ENCODE peak calls at places on chromosomes 12 and 14, in nine cellular contexts. Y is heart right ventricle, B is B cell, S is epithelial cell of esophagus, C is WERI-Rb-1, V is left ventricle myocardium inferior, K is fibroblast of lung, D is GM13977, U is GM23338. W is an unnamed sample.

GRCh38 chr14:23577004-23577681 is 1.4 kb downstream of the JPH4 start:
- DNase-seq in Y (no peak), B (peak), S (no peak), C (no peak), V (no peak), K (no peak), D (peak), U (peak), W (no peak)

GRCh38 chr14:73372529-73372928 is 85.8 kb downstream of the NUMB start:
- DNase-seq in Y (no peak), B (no peak), S (no peak), C (no peak), V (no peak), K (no peak), D (no peak), U (no peak), W (no peak)

GRCh38 chr12:130711751-130712150 is 4.3 kb downstream of the RIMBP2 start:
- DNase-seq in Y (no peak), B (no peak), S (no peak), C (no peak), V (no peak), K (no peak), D (no peak), U (no peak), W (no peak)

GRCh38 chr12:9897524-9897923 is 16.2 kb downstream of the KLRF2 start:
- DNase-seq in Y (no peak), B (no peak), S (peak), C (no peak), V (no peak), K (no peak), D (no peak), U (no peak), W (no peak)

GRCh38 chr12:32881107-32881506 is 15.5 kb downstream of the PKP2 start:
- DNase-seq in Y (peak), B (no peak), S (no peak), C (no peak), V (no peak), K (no peak), D (no peak), U (no peak), W (no peak)

GRCh38 chr14:61260939-61261776 is 20.0 kb downstream of the TMEM30B start:
- DNase-seq in Y (no peak), B (no peak), S (peak), C (no peak), V (no peak), K (peak), D (no peak), U (no peak), W (no peak)

GRCh38 chr12:69648476-69648875 is 37.8 kb upstream of the LRRC10 start:
- DNase-seq in Y (no peak), B (no peak), S (peak), C (no peak), V (no peak), K (peak), D (no peak), U (no peak), W (no peak)

GRCh38 chr12:102016472-102016871 is 45.3 kb downstream of the WASHC3 start:
- DNase-seq in Y (no peak), B (no peak), S (peak), C (no peak), V (no peak), K (no peak), D (no peak), U (no peak), W (no peak)

GRCh38 chr12:128531153-128531552 is 264.2 kb downstream of the TMEM132C start:
- DNase-seq in Y (no peak), B (no peak), S (no peak), C (peak), V (no peak), K (no peak), D (no peak), U (no peak), W (no peak)

GRCh38 chr12:53174881-53175491 is 5.5 kb upstream of the ZNF740 start:
- DNase-seq in Y (no peak), B (no peak), S (peak), C (no peak), V (no peak), K (peak), D (no peak), U (peak), W (no peak)

GRCh38 chr12:85310025-85310424 is 30.0 kb downstream of the ALX1 start:
- DNase-seq in Y (no peak), B (no peak), S (no peak), C (peak), V (no peak), K (no peak), D (no peak), U (no peak), W (no peak)

GRCh38 chr12:63764481-63764880 is 15.2 kb upstream of the RXYLT1 start:
- DNase-seq in Y (no peak), B (no peak), S (no peak), C (no peak), V (no peak), K (no peak), D (no peak), U (peak), W (no peak)

GRCh38 chr12:96218989-96219678 is 25.0 kb downstream of the ELK3 start:
- DNase-seq in Y (no peak), B (no peak), S (peak), C (no peak), V (no peak), K (no peak), D (no peak), U (no peak), W (peak)

GRCh38 chr14:68088463-68088862 is 268.9 kb downstream of the RAD51B start:
- DNase-seq in Y (peak), B (no peak), S (no peak), C (no peak), V (no peak), K (peak), D (no peak), U (no peak), W (no peak)

GRCh38 chr14:68884031-68885030 is 91.5 kb upstream of the ZFP36L1 start:
- DNase-seq in Y (peak), B (no peak), S (peak), C (no peak), V (peak), K (peak), D (no peak), U (no peak), W (peak)

GRCh38 chr12:111443586-111443985 is 37.9 kb downstream of the SH2B3 start:
- DNase-seq in Y (no peak), B (no peak), S (peak), C (no peak), V (no peak), K (peak), D (no peak), U (no peak), W (no peak)

GRCh38 chr14:65414961-65415589 is 2.5 kb downstream of the FUT8 start:
- DNase-seq in Y (peak), B (peak), S (peak), C (no peak), V (no peak), K (peak), D (no peak), U (peak), W (no peak)

GRCh38 chr12:54879132-54879531 is 24.8 kb downstream of the MUCL1 start:
- DNase-seq in Y (no peak), B (no peak), S (no peak), C (no peak), V (no peak), K (no peak), D (no peak), U (no peak), W (no peak)

GRCh38 chr12:49974231-49974675 is 1.5 kb downstream of the AQP6 start:
- DNase-seq in Y (peak), B (no peak), S (peak), C (peak), V (peak), K (peak), D (no peak), U (peak), W (no peak)

GRCh38 chr12:108722992-108723766 is 8.1 kb downstream of the CORO1C start:
- DNase-seq in Y (no peak), B (no peak), S (peak), C (no peak), V (no peak), K (peak), D (no peak), U (no peak), W (no peak)

GRCh38 chr12:9036227-9036626 is 46.9 kb downstream of the KLRG1 start:
- DNase-seq in Y (no peak), B (no peak), S (no peak), C (no peak), V (no peak), K (no peak), D (no peak), U (no peak), W (no peak)

GRCh38 chr12:25590021-25590721 is 37.1 kb upstream of the LMNTD1 start:
- DNase-seq in Y (no peak), B (no peak), S (no peak), C (no peak), V (no peak), K (peak), D (no peak), U (no peak), W (no peak)

GRCh38 chr12:127550271-127550670 is 716.7 kb upstream of the TMEM132C start:
- DNase-seq in Y (no peak), B (no peak), S (peak), C (no peak), V (no peak), K (peak), D (no peak), U (no peak), W (no peak)

GRCh38 chr14:76191297-76191696 is 39.6 kb downstream of the GPATCH2L start:
- DNase-seq in Y (peak), B (peak), S (no peak), C (no peak), V (no peak), K (no peak), D (no peak), U (no peak), W (no peak)

GRCh38 chr14:103889313-103890051 is 38.8 kb upstream of the TDRD9 start:
- DNase-seq in Y (no peak), B (no peak), S (peak), C (no peak), V (peak), K (peak), D (no peak), U (no peak), W (peak)

GRCh38 chr14:31320216-31320615 is 100.1 kb downstream of the HEATR5A start:
- DNase-seq in Y (peak), B (no peak), S (no peak), C (no peak), V (peak), K (no peak), D (no peak), U (no peak), W (no peak)

GRCh38 chr14:65772901-65773574 is 360.5 kb downstream of the FUT8 start:
- DNase-seq in Y (no peak), B (no peak), S (no peak), C (no peak), V (no peak), K (peak), D (no peak), U (no peak), W (no peak)

GRCh38 chr12:50101663-50102062 is 2.1 kb upstream of the GPD1 start:
- DNase-seq in Y (no peak), B (no peak), S (peak), C (peak), V (no peak), K (peak), D (no peak), U (peak), W (no peak)

GRCh38 chr12:80837342-80837978 is 100.3 kb downstream of the LIN7A start:
- DNase-seq in Y (peak), B (no peak), S (peak), C (peak), V (no peak), K (peak), D (no peak), U (peak), W (no peak)

GRCh38 chr12:103566398-103566797 is 20.7 kb upstream of the STAB2 start:
- DNase-seq in Y (no peak), B (no peak), S (no peak), C (no peak), V (no peak), K (no peak), D (no peak), U (no peak), W (no peak)

GRCh38 chr12:92065018-92065499 is 80.6 kb downstream of the BTG1 start:
- DNase-seq in Y (no peak), B (peak), S (peak), C (no peak), V (no peak), K (peak), D (no peak), U (no peak), W (no peak)

GRCh38 chr12:103774977-103775560 is 66.0 kb downstream of the NT5DC3 start:
- DNase-seq in Y (no peak), B (no peak), S (no peak), C (no peak), V (no peak), K (no peak), D (no peak), U (no peak), W (no peak)

GRCh38 chr14:25237845-25238244 is 187.9 kb upstream of the STXBP6 start:
- DNase-seq in Y (no peak), B (no peak), S (peak), C (peak), V (no peak), K (peak), D (no peak), U (peak), W (no peak)

GRCh38 chr12:47312794-47313426 is 233.2 kb upstream of the AMIGO2 start:
- DNase-seq in Y (no peak), B (peak), S (no peak), C (no peak), V (no peak), K (no peak), D (peak), U (no peak), W (no peak)

GRCh38 chr12:94941440-94941862 is 62.0 kb downstream of the NDUFA12 start:
- DNase-seq in Y (peak), B (peak), S (peak), C (no peak), V (peak), K (peak), D (peak), U (no peak), W (peak)

GRCh38 chr14:90275820-90276219 is 19.5 kb downstream of the PSMC1 start:
- DNase-seq in Y (no peak), B (no peak), S (no peak), C (no peak), V (no peak), K (peak), D (no peak), U (no peak), W (no peak)

DNA sequence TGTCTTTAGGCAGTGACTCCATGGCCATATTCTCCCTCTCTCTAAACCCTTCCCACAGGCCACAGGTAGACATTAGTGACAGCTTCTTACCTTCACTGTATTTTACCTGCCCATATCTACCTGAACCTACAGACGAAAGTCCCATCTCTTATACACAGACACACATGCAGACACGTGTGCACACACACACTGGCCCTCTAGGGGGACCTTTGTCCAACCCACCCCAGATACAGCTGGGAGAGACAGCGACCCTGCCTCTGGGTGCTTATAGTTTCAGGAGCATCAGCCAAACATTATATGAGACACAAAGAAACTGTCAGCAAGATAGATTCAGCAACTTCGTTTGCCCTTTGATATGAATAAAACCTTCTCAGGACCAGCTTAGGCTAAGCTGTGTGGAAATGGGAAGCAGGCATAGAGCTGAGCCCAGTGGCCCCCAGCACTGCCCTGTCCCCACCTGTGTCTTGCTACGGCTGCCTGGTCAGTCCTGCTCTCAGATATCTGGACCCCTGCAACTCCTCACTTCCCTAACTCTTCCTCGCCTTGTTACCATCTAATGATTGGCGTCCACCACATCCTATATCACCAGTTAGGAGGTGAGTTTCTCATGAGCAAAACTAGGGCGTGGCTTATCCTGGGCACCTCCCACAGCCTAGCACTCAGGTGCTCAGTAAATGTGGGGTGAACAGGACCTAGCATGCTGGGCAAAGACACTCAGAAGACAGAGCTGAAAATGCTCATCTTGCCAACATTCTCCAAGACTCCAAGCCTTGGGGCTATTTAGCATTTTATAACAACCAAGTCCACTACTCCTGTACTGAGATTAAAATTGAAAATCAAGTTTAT is 12.0 kb upstream of the CD9 start:
- DNase-seq in Y (no peak), B (no peak), S (peak), C (no peak), V (no peak), K (no peak), D (no peak), U (no peak), W (no peak)
- TF ChIP-seq CTCF in Y (no peak), B (no peak), S (no peak), C (peak), V (no peak), K (no peak), D (no peak), U (peak), W (no peak)

GRCh38 chr12:12813120-12814101 is at the start of gene DDX47:
- DNase-seq in Y (peak), B (peak), S (peak), C (peak), V (peak), K (peak), D (peak), U (peak), W (peak)
- TF ChIP-seq CTCF in Y (peak), B (peak), S (peak), C (peak), V (peak), K (peak), D (peak), U (peak), W (peak)

GRCh38 chr12:1948883-1949282 is 30.4 kb upstream of the CACNA2D4 start:
- DNase-seq in Y (no peak), B (no peak), S (no peak), C (no peak), V (no peak), K (no peak), D (no peak), U (no peak), W (no peak)
- TF ChIP-seq CTCF in Y (no peak), B (no peak), S (no peak), C (peak), V (no peak), K (no peak), D (no peak), U (no peak), W (no peak)

GRCh38 chr12:109740694-109741245 is 27.1 kb downstream of the FAM222A start:
- DNase-seq in Y (no peak), B (no peak), S (no peak), C (peak), V (peak), K (no peak), D (no peak), U (no peak), W (peak)

GRCh38 chr12:109738209-109738608 is 24.6 kb downstream of the FAM222A start:
- DNase-seq in Y (no peak), B (no peak), S (no peak), C (peak), V (no peak), K (no peak), D (no peak), U (no peak), W (peak)

GRCh38 chr12:109738878-109739665 is 25.4 kb downstream of the FAM222A start:
- DNase-seq in Y (no peak), B (no peak), S (no peak), C (peak), V (peak), K (peak), D (no peak), U (no peak), W (peak)

GRCh38 chr12:109741286-109741969 is 27.8 kb downstream of the FAM222A start:
- DNase-seq in Y (no peak), B (no peak), S (no peak), C (peak), V (peak), K (no peak), D (no peak), U (no peak), W (peak)

GRCh38 chr12:109739747-109740693 is 26.4 kb downstream of the FAM222A start:
- DNase-seq in Y (no peak), B (no peak), S (no peak), C (peak), V (peak), K (no peak), D (no peak), U (peak), W (peak)
- TF ChIP-seq CTCF in Y (no peak), B (no peak), S (no peak), C (peak), V (peak), K (peak), D (peak), U (peak), W (no peak)

GRCh38 chr12:17528394-17528793 is 561.6 kb downstream of the RERGL start:
- DNase-seq in Y (no peak), B (no peak), S (no peak), C (no peak), V (no peak), K (no peak), D (no peak), U (peak), W (no peak)

DNA sequence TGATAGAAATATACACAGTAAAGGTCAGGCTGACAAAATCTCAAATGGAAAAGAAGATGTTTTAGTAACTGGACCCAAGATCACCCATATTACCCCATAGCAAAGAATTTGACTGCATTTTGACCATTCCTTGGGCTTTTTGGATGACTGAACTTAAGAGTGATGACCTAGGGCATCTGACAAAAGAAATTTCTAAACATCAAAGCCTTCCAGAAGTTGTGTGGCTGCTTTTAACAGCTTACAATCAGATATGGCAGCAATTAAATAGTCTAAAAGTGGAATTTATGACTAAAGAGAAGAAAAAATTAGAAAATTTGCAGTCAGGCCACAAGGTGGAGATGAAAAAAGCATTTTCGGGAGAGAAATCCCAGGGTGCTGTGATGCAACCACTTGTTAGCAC is 563.0 kb downstream of the RERGL start:
- DNase-seq in Y (no peak), B (no peak), S (no peak), C (no peak), V (no peak), K (no peak), D (no peak), U (peak), W (no peak)
- TF ChIP-seq CTCF in Y (no peak), B (no peak), S (no peak), C (no peak), V (no peak), K (no peak), D (no peak), U (peak), W (no peak)

W was measured in RWPE2.